ENCODE peak calls at places on chromosomes 5 and 9, in nine cellular contexts. L is GM12878, H is A549, A is right lobe of liver, J is sigmoid colon, Y is suprapubic skin, X is adrenal gland, T is IMR-90, V is Peyer's patch. D is an unnamed sample.

GRCh38 chr9:93898026-93898425 is 57.1 kb downstream of the BARX1 start:
- DNase-seq in L (no peak), H (no peak), Y (no peak), T (no peak), J (no peak), A (no peak), V (no peak), X (no peak), D (no peak)

GRCh38 chr9:72864327-72864726 is 88.5 kb downstream of the ALDH1A1 start:
- DNase-seq in T (no peak), X (no peak), H (no peak), L (no peak), V (no peak), J (no peak), A (no peak), Y (no peak), D (no peak)

GRCh38 chr5:112146323-112146848 is 272.7 kb downstream of the EPB41L4A start:
- DNase-seq in V (no peak), H (no peak), Y (no peak), L (peak), X (peak), J (peak), T (peak), A (no peak), D (no peak)

GRCh38 chr5:152572812-152573211 is 167.7 kb upstream of the NMUR2 start:
- DNase-seq in X (no peak), Y (no peak), A (no peak), V (no peak), L (no peak), J (no peak), H (no peak), T (no peak), D (no peak)

GRCh38 chr5:85278193-85278592 is 893.5 kb upstream of the EDIL3 start:
- DNase-seq in L (peak), Y (no peak), X (no peak), T (no peak), V (no peak), A (no peak), H (no peak), J (no peak), D (no peak)

GRCh38 chr9:93702261-93702660 is 125.9 kb downstream of the PHF2 start:
- DNase-seq in V (no peak), T (no peak), H (no peak), J (no peak), X (no peak), L (no peak), A (no peak), Y (no peak), D (no peak)

GRCh38 chr9:96553070-96553469 is 66.6 kb downstream of the CDC14B start:
- DNase-seq in A (no peak), L (no peak), Y (no peak), J (no peak), V (no peak), X (no peak), T (peak), H (no peak), D (no peak)

GRCh38 chr9:35538361-35539234 is 48.7 kb downstream of the RUSC2 start:
- DNase-seq in V (no peak), Y (peak), T (peak), A (peak), L (no peak), H (no peak), J (peak), X (peak), D (no peak)

GRCh38 chr5:137199966-137200365 is 299.2 kb downstream of the SPOCK1 start:
- DNase-seq in X (no peak), L (no peak), T (peak), Y (no peak), J (no peak), V (no peak), A (no peak), H (peak), D (no peak)

GRCh38 chr9:21455320-21455719 is 15.1 kb downstream of the IFNA1 start:
- DNase-seq in H (peak), J (no peak), T (peak), L (no peak), V (no peak), A (no peak), Y (no peak), X (no peak), D (peak)

GRCh38 chr9:90271707-90272106 is 370.9 kb downstream of the DIRAS2 start:
- DNase-seq in X (no peak), T (no peak), H (no peak), V (no peak), J (no peak), A (no peak), L (no peak), Y (no peak), D (no peak)

DNA sequence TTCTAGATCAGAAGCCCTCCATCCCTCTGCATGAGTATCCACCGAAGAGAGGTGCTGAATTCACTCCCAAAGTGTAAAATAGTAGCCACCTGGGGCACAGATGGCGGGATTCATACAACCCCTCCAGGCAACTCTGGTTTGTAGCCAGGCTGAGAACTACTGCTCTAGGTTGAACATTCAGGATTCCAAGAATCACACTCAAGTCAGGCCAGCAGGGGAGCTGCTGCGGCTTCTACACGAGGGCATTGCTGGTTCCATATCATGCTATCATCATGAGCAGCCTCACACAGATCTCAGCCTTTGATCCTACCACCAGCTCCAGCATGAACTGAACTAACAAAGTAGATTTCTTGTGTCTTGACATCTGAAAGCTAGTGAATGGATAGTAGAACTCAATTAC is 367.9 kb downstream of the DIRAS2 start:
- DNase-seq in Y (no peak), L (no peak), H (no peak), A (no peak), V (no peak), J (no peak), T (no peak), X (no peak), D (no peak)
- TF ChIP-seq CTCF in Y (no peak), L (no peak), H (no peak), A (no peak), V (no peak), J (no peak), T (no peak), X (no peak), D (no peak)

DNA sequence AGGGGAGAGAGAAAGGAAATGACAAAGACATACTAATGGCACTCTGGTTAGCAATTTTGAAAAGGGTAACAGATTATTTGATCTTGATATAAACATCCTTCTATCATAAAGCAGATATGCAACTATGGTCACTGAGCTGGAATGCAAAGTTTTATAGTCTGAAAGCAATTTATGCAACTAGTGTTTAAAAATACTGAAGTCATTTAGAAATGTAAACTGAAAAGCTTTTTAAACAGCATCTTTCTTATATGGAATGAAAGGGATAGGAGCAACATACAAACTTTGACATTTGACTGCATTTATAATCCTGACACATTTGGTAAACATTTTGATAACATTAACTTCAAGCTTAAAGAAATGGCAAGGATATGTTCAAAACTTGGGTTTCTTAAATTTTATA is 28.7 kb upstream of the ADAMTS19 start:
- DNase-seq in A (no peak), V (no peak), L (no peak), Y (no peak), J (no peak), T (peak), X (no peak), H (no peak), D (no peak)
- TF ChIP-seq POLR2A in A (no peak), V (no peak), L (no peak), Y (no peak), J (no peak), T (no peak), X (no peak), H (no peak), D (no peak)

DNA sequence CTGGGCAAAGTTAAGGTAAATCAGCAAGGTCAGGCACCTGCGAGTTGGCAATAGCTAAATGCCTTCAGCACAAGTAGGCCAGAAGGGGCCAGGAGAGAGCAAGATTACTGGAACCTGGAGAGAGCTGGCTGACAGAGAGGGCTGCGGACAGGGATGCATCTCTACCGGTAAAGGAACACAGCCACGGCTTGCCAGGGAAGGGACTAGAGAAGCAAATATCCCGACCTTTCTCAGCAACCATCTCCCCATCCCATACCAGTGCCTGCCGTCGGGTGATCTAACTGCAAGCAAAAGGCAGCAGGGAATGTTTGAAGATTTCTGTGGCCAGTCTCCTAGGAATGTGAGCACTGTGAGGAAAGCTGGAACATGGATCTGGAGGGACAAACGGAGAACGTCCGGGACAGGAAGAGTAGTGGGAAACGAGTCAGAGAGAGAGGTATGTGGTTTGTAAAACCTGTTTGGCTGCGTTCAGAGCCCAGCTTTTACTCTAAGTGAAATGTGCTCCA is 15.9 kb upstream of the ABLIM3 start:
- DNase-seq in T (peak), H (no peak), V (no peak), A (peak), J (no peak), Y (no peak), X (no peak), L (no peak), D (peak)
- TF ChIP-seq CTCF in T (peak), H (no peak), V (no peak), A (peak), J (no peak), Y (no peak), X (no peak), L (no peak), D (no peak)

GRCh38 chr9:98045234-98046160 is 11.0 kb upstream of the NANS start:
- DNase-seq in Y (no peak), L (peak), J (no peak), V (no peak), H (no peak), X (no peak), A (no peak), T (no peak), D (no peak)
- TF ChIP-seq POLR2A in Y (no peak), L (peak), J (no peak), V (no peak), H (no peak), X (no peak), A (no peak), T (no peak), D (no peak)

D was measured in prostate gland.